ENCODE peak calls at places on chromosome 4, in six cellular contexts. X is dorsolateral prefrontal cortex, F is hepatocyte, D is neural progenitor cell, M is cardiac muscle cell, J is thyroid gland. V is an unnamed sample.

GRCh38 chr4:122749704-122750454 is 17.4 kb downstream of the BBS12 start:
- DNase-seq in X (no peak), J (no peak), D (no peak), F (no peak), M (no peak), V (no peak)

GRCh38 chr4:48343531-48343930 is 2.2 kb downstream of the SLAIN2 start:
- DNase-seq in M (peak; percentile 12), X (no peak), J (no peak), F (no peak), D (no peak), V (no peak)

GRCh38 chr4:72418458-72418857 is 150.6 kb downstream of the ADAMTS3 start:
- DNase-seq in D (no peak), M (no peak), J (peak; percentile 50), F (peak; percentile 40), X (peak; percentile 33), V (no peak)

GRCh38 chr4:105808459-105809041 is 86.7 kb upstream of the NPNT start:
- DNase-seq in M (no peak), D (no peak), F (peak; percentile 10), X (no peak), J (no peak), V (no peak)

GRCh38 chr4:139773560-139774318 is 108.1 kb downstream of the MGST2 start:
- DNase-seq in X (no peak), D (no peak), F (no peak), M (no peak), J (no peak), V (no peak)

GRCh38 chr4:148093065-148093464 is 349.1 kb downstream of the NR3C2 start:
- DNase-seq in D (no peak), F (no peak), J (no peak), X (no peak), M (no peak), V (no peak)

GRCh38 chr4:48261288-48261687 is 8.3 kb downstream of the TEC start:
- DNase-seq in M (no peak), J (no peak), D (no peak), X (no peak), F (no peak), V (no peak)

GRCh38 chr4:124079174-124079780 is 633.3 kb downstream of the ANKRD50 start:
- DNase-seq in F (no peak), X (no peak), J (no peak), D (no peak), M (no peak), V (no peak)

GRCh38 chr4:58602701-58603359 is 1492.6 kb upstream of the IGFBP7 start:
- DNase-seq in M (no peak), F (no peak), J (no peak), X (no peak), D (no peak), V (no peak)

GRCh38 chr4:95540227-95540626 is 8.5 kb downstream of the UNC5C start:
- DNase-seq in J (peak; percentile 40), F (no peak), X (no peak), M (peak; percentile 38), D (no peak), V (no peak)

GRCh38 chr4:118811008-118811764 is 24.7 kb downstream of the SEC24D start:
- DNase-seq in D (no peak), F (no peak), J (no peak), X (no peak), M (no peak), V (no peak)

GRCh38 chr4:81745076-81745475 is 273.4 kb upstream of the RASGEF1B start:
- DNase-seq in D (no peak), J (no peak), M (no peak), X (no peak), F (no peak), V (no peak)

GRCh38 chr4:20253799-20254409 is 2.2 kb downstream of the SLIT2 start:
- DNase-seq in J (peak; percentile 26), M (peak; percentile 48), F (peak; percentile 28), D (peak; percentile 48), X (no peak), V (peak; percentile 76)

GRCh38 chr4:8033067-8033755 is 93.5 kb upstream of the AFAP1 start:
- DNase-seq in F (no peak), D (no peak), J (no peak), X (no peak), M (no peak), V (peak; percentile 61)

GRCh38 chr4:38804654-38805295 is at the start of gene TLR1:
- DNase-seq in X (no peak), J (no peak), D (peak; percentile 4), F (peak; percentile 46), M (peak; percentile 8), V (no peak)

GRCh38 chr4:124060261-124060918 is 652.1 kb downstream of the ANKRD50 start:
- DNase-seq in M (peak; percentile 34), F (peak; percentile 8), X (no peak), D (no peak), J (peak; percentile 4), V (no peak)

GRCh38 chr4:173365359-173365996 is 5.3 kb upstream of the SAP30 start:
- DNase-seq in D (no peak), X (no peak), M (no peak), J (no peak), F (no peak), V (no peak)

GRCh38 chr4:38815879-38816782 is 11.5 kb upstream of the TLR1 start:
- DNase-seq in M (no peak), F (no peak), D (no peak), J (no peak), X (no peak), V (no peak)

DNA sequence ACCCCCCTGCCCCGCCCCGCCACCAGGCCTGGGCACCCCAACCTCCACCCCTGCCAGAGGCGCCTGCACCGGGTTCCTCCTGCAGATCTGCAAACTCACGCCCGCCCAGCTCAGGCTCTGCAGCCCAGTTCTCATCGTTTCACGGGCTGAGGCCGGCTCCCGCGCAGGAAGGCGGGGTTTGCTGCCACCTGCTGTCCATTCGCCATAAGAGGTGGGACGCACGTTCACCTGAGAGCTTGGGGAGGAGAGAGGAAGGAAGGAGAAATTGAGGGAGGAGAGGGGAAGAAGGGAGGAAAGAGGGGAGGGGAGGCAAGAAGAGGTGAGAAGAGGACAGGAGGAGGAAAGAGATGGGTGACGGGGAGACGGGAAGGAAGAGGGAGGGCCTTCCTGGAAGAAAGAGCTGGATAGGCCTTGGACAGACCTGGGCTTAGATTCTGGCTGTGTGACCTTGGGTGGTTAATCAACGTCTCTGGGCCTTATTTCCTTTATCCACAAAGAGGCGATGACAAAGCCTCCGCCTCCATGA is 114.5 kb downstream of the ADRA2C start:
- DNase-seq in J (peak; percentile 79), F (peak; percentile 88), X (peak; percentile 76), D (peak; percentile 93), M (peak; percentile 88), V (peak; percentile 87)
- H3K27me3 ChIP-seq in J (peaks cover 4% of the 10 kb centered on the region), F (peaks cover 27% of the 10 kb centered on the region), X (peaks cover 51% of the 10 kb centered on the region), D (peaks cover 48% of the 10 kb centered on the region), M (peaks cover 27% of the 10 kb centered on the region), V (peaks cover 74% of the 10 kb centered on the region)

GRCh38 chr4:23819041-23819511 is 70.8 kb downstream of the PPARGC1A start:
- DNase-seq in X (no peak), M (peak; percentile 64), D (no peak), F (peak; percentile 11), J (peak; percentile 84), V (peak; percentile 40)
- TF ChIP-seq CTCF in X (no peak), M (no peak), D (no peak), F (no peak), J (no peak), V (no peak)

DNA sequence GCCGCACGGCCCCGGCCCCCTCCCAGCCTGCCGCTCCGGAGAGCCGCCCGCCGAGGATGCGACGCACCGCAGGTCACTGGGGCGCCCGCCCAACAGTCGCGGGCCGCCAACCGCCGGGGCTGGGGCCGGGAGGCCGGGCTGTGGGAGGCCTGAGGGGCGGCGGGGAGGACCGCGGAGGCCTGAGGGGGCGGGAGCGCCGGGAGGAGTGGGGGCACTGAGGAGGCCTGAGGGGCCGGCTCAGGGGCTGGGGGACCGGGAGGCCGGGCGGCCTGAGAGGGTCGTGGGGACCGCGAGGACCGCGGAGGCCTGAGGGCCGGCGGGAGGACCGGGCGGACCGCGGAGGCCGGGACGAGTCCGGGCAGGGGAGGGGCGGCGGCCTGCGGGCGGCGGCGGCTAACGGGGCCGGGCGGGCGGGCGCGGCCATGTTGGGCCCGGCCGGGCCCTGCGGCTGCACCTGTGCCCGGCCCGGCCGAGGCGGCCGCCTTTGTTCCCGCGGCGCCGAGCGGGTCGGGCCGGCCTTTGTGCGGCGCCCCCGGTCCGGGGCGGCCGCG is 353 bp downstream of the NSD2 start:
- DNase-seq in F (peak; percentile 73), D (no peak), X (no peak), J (peak; percentile 32), M (no peak), V (peak; percentile 90)
- H3K4me3 ChIP-seq in F (peak overlapping the region; percentile 96), D (peak overlapping the region; percentile 91), X (peak overlapping the region; percentile 66), J (peak overlapping the region; percentile 89), M (peak overlapping the region; percentile 89), V (peak overlapping the region; percentile 82)

GRCh38 chr4:86879641-86880040 is 12.6 kb downstream of the C4orf36 start:
- DNase-seq in X (no peak), F (no peak), M (no peak), D (no peak), J (no peak), V (no peak)
- H3K27me3 ChIP-seq in X (no peaks in the 10 kb centered on the region), F (no peaks in the 10 kb centered on the region), M (no peaks in the 10 kb centered on the region), D (no peaks in the 10 kb centered on the region), J (no peaks in the 10 kb centered on the region), V (no peaks in the 10 kb centered on the region)

DNA sequence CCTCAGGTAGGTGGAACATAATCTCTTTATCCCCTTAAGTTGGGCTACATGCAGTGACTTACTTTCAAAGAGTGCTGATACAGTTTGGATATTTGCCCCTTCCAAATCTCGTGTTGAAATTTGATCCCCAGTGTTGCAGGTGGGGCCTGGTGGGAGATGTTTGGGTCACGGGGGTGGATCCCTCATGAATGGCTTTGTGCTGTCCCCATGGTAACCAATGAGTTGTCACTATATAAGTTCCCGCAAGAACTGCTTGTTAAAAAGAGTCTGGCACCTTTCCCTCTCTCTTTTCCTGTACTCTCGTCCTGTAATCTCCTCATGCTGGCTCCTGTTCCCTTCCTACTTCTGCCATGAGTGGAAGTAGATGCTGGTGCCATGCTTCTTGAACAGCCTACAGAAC is 71.3 kb downstream of the GLRA3 start:
- DNase-seq in D (peak; percentile 46), M (peak; percentile 2), X (no peak), F (no peak), J (no peak), V (no peak)
- TF ChIP-seq CTCF in D (no peak), M (no peak), X (no peak), F (no peak), J (no peak), V (no peak)

DNA sequence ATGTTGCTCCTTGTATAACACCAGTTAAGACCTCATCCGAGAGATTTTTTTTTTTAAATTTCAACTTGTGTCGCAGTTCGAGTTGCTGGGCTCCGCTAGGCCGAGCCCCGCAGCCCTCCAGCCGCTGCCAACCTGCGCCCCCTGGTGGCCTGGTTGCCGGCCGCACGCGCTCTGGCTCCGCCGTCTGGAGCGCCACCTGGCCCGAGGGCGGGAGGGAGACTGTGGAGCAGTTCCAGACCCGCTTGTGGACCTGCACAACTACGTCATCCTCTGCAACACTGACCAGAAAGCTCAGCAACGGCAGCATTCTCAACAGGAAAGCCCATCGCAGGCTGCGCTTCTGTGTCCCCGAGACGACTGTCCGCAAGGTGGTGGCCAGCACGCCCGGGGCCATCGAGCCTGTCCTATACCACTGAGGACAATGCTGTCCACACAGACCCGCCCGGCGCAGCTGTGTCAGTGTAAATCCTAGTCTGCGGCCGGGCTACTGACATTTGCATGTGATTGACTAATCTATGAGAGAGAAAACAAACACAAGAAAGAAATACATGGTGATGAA is 39.1 kb downstream of the ARL9 start:
- DNase-seq in D (peak; percentile 91), M (peak; percentile 88), X (peak; percentile 79), J (peak; percentile 89), F (peak; percentile 93), V (peak; percentile 98)
- H3K4me3 ChIP-seq in D (peak overlapping the region; percentile 40), M (peak overlapping the region; percentile 20), X (peak overlapping the region; percentile 44), J (peak overlapping the region; percentile 24), F (peak overlapping the region; percentile 13), V (peak overlapping the region; percentile 26)